ENCODE peak calls at places on chromosomes 5 and 9, in six cellular contexts. N is cardiac fibroblast, X is lower leg skin, P is colonic mucosa, R is upper lobe of right lung, E is ovary. H is an unnamed sample.

GRCh38 chr9:77455312-77455927 is 192.7 kb downstream of the GNA14 start:
- DNase-seq in N (no peak), X (no peak), P (peak; percentile 76), R (no peak), E (no peak), H (no peak)

GRCh38 chr5:96875805-96876291 is 452 bp upstream of the ERAP2 start:
- DNase-seq in N (no peak), X (no peak), P (peak; percentile 28), R (no peak), E (no peak), H (no peak)

GRCh38 chr5:45601424-45601823 is 94.8 kb downstream of the HCN1 start:
- DNase-seq in N (no peak), X (no peak), P (no peak), R (no peak), E (no peak), H (no peak)

GRCh38 chr5:151697452-151697851 is 10.7 kb upstream of the SPARC start:
- DNase-seq in N (no peak), X (peak; percentile 74), P (no peak), R (no peak), E (no peak), H (no peak)

GRCh38 chr5:106843812-106844416 is 826.8 kb downstream of the EFNA5 start:
- DNase-seq in N (peak; percentile 11), X (no peak), P (no peak), R (no peak), E (no peak), H (no peak)

GRCh38 chr9:96031962-96032534 is 156.6 kb downstream of the ERCC6L2 start:
- DNase-seq in N (no peak), X (peak; percentile 67), P (no peak), R (no peak), E (no peak), H (no peak)

GRCh38 chr5:176836811-176837706 is 26.7 kb downstream of the UNC5A start:
- DNase-seq in N (no peak), X (no peak), P (no peak), R (no peak), E (no peak), H (no peak)

GRCh38 chr5:171122372-171122771 is 186.7 kb upstream of the TLX3 start:
- DNase-seq in N (peak; percentile 30), X (no peak), P (peak; percentile 25), R (no peak), E (no peak), H (no peak)

GRCh38 chr5:158471179-158471924 is 612.4 kb upstream of the CLINT1 start:
- DNase-seq in N (no peak), X (no peak), P (no peak), R (no peak), E (no peak), H (no peak)

GRCh38 chr9:106587021-106587420 is 275.9 kb upstream of the ZNF462 start:
- DNase-seq in N (no peak), X (no peak), P (no peak), R (no peak), E (no peak), H (no peak)

GRCh38 chr9:69222953-69223352 is 48.9 kb downstream of the TJP2 start:
- DNase-seq in N (no peak), X (no peak), P (no peak), R (no peak), E (no peak), H (no peak)

GRCh38 chr9:90024419-90024818 is 419.6 kb downstream of the GADD45G start:
- DNase-seq in N (no peak), X (no peak), P (no peak), R (no peak), E (no peak), H (no peak)

GRCh38 chr9:137129456-137130175 is 9.3 kb upstream of the GRIN1 start:
- DNase-seq in N (peak; percentile 93), X (peak; percentile 92), P (peak; percentile 91), R (peak; percentile 96), E (peak; percentile 64), H (peak; percentile 96)

GRCh38 chr5:122183098-122183794 is 53.9 kb downstream of the ZNF474 start:
- DNase-seq in N (peak; percentile 88), X (peak; percentile 95), P (peak; percentile 93), R (peak; percentile 83), E (peak; percentile 85), H (no peak)

GRCh38 chr5:59666709-59667108 is 226.8 kb downstream of the PDE4D start:
- DNase-seq in N (no peak), X (no peak), P (no peak), R (no peak), E (no peak), H (no peak)

GRCh38 chr9:7910426-7911015 is 110.9 kb upstream of the DMAC1 start:
- DNase-seq in N (no peak), X (no peak), P (peak; percentile 48), R (no peak), E (no peak), H (no peak)

GRCh38 chr5:122774519-122774860 is 390 bp upstream of the SNX2 start:
- DNase-seq in N (no peak), X (no peak), P (no peak), R (no peak), E (no peak), H (no peak)

GRCh38 chr5:132190161-132190817 is 37.4 kb downstream of the P4HA2 start:
- DNase-seq in N (peak; percentile 80), X (no peak), P (no peak), R (no peak), E (no peak), H (no peak)

GRCh38 chr5:73701566-73701965 is 75.6 kb downstream of the ARHGEF28 start:
- DNase-seq in N (peak; percentile 25), X (no peak), P (no peak), R (no peak), E (no peak), H (no peak)

GRCh38 chr9:124384210-124384609 is 31.0 kb downstream of the PSMB7 start:
- DNase-seq in N (no peak), X (no peak), P (no peak), R (no peak), E (no peak), H (no peak)

GRCh38 chr9:135216666-135217431 is 129.4 kb downstream of the OLFM1 start:
- DNase-seq in N (peak; percentile 23), X (no peak), P (no peak), R (peak; percentile 51), E (no peak), H (peak; percentile 28)

GRCh38 chr5:68500828-68501227 is 285.3 kb downstream of the PIK3R1 start:
- DNase-seq in N (no peak), X (no peak), P (no peak), R (no peak), E (no peak), H (no peak)

GRCh38 chr9:68710082-68710481 is 5.0 kb downstream of the PIP5K1B start:
- DNase-seq in N (no peak), X (no peak), P (no peak), R (no peak), E (no peak), H (no peak)

GRCh38 chr9:117564839-117565238 is 139.4 kb upstream of the TLR4 start:
- DNase-seq in N (no peak), X (no peak), P (no peak), R (no peak), E (no peak), H (no peak)

GRCh38 chr5:149808264-149808982 is 78.3 kb downstream of the PPARGC1B start:
- DNase-seq in N (peak; percentile 16), X (no peak), P (no peak), R (no peak), E (no peak), H (no peak)

DNA sequence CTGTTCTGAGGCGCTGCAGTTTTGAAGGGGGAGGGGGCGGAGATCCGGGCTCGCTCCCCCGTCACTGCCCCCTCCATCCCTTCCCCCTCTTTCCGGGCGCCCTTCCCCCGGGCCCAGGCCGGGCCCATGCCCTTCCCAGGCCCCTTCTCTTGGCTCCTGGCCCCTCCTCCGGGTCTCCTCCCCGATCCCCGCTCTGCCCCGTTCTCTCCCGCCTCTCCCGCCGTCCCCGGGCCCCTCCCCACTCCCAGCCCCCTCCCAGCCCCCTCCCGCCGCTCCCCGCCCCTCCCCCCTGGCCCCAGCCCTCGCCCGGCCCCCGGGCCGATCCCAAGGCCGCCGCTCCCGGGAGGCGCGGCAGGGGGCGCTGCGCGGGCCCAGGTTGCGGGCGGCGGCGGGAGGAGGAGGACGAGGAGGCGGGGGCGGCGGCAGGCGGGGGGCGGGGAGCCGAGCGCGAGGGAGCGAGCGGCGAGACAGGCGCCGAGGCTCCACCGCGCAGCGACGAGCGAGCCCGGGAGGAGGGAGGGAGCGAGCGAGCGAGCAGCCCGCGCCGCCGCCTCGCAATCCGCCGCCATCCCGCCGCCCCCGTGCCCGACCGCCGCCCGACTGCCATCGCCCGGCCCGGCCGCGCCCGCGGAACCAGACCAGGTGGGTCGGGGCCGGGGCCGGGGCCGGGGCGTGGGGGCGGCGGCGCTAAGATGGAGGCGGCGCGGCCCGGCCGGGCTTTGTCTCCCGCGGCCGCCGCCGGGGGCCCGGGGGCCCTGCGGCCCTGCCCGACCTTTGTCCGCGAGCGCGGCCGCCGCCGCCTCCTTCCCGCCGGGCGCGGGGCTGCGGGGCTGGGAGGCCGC is at the start of gene PRRC2B:
- DNase-seq in N (peak; percentile 90), X (peak; percentile 96), P (peak; percentile 85), R (peak; percentile 94), E (peak; percentile 86), H (no peak)
- TF ChIP-seq CTCF in N (peak; percentile 14), X (no peak), P (no peak), R (peak; percentile 28), E (no peak), H (peak; percentile 78)

DNA sequence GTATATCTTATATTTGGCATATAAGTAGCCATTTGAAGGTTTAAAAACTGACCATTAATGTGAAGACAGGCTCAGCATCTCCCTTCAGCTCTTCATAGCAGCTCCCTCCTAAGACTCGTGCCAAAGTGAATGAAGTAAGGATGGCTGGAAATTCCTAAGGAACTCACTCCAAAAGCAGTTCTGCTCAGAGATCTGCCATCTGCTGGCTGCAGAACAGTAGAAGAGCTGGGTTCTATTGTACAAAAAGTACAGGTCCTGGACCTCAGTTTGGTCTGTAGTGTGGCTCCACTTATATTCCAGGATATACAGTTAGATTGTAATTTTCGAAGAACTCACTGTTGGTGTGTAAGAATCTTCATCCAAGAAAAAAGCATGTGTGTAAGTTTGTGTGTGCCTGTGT is 104.9 kb upstream of the RUSC2 start:
- DNase-seq in N (peak; percentile 84), X (no peak), P (no peak), R (no peak), E (no peak), H (no peak)
- TF ChIP-seq CTCF in N (peak; percentile 57), X (no peak), P (no peak), R (peak; percentile 33), E (no peak), H (peak; percentile 70)

DNA sequence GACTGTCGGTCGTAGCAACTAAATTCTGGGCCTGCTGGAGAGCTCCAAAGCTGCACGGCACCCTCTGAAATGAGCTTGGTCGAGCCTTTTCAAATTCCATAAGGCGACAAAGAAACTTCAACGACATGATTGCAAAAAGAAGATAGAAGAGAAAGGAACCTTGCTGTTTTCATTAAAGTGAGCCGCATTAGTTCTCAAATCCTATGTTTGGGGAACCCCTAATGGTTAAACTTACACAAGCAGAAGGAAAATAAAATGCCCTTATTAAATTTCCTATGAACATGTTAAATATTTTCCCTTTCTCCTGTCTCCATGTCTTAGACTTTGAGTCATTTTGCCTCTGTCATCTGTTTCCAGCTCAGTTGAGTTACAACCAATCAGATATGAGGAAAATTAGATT is 735.7 kb upstream of the WWC1 start:
- DNase-seq in N (no peak), X (no peak), P (no peak), R (no peak), E (no peak), H (no peak)
- TF ChIP-seq CTCF in N (no peak), X (no peak), P (no peak), R (no peak), E (no peak), H (peak; percentile 34)

GRCh38 chr5:155697236-155697635 is 629.7 kb upstream of the SGCD start:
- DNase-seq in N (no peak), X (no peak), P (no peak), R (no peak), E (no peak), H (no peak)

GRCh38 chr5:155700333-155700732 is 626.6 kb upstream of the SGCD start:
- DNase-seq in N (no peak), X (no peak), P (no peak), R (no peak), E (no peak), H (no peak)

GRCh38 chr5:155699385-155699784 is 627.6 kb upstream of the SGCD start:
- DNase-seq in N (no peak), X (no peak), P (no peak), R (no peak), E (no peak), H (no peak)
- TF ChIP-seq CTCF in N (no peak), X (no peak), P (no peak), R (no peak), E (no peak), H (no peak)